ENCODE peak calls at places on chromosomes 5 and 9, in seven cellular contexts. Y is T-helper 22 cell; G is NCI-H2081; B is NCI-H1092 treated with DMSO at 0.1 percent for 48 hours; W is stimulated activated CD4-positive, alpha-beta T cell treated with anti-CD3 and anti-CD28 coated beads, TNF-alpha, amount 100 ng/mL, for 48 hours; D is Caco-2; F is A549. Q is an unnamed sample.
A peak's percentile ranks its signal among the peaks of the same experiment; 100 is the strongest.

GRCh38 chr9:6134661-6135177 is 80.9 kb upstream of the IL33 start:
- DNase-seq in Y (no peak), G (no peak), B (no peak), W (no peak), D (no peak), F (no peak), Q (no peak)

GRCh38 chr5:51657340-51658240 is 274.3 kb downstream of the ISL1 start:
- DNase-seq in Y (no peak), G (no peak), B (no peak), W (no peak), D (no peak), F (no peak), Q (peak; percentile 33)

GRCh38 chr5:67221487-67222242 is 25.1 kb upstream of the CD180 start:
- DNase-seq in Y (peak; percentile 21), G (no peak), B (no peak), W (no peak), D (no peak), F (no peak), Q (no peak)

GRCh38 chr5:4230905-4231561 is 635.4 kb downstream of the IRX1 start:
- DNase-seq in Y (no peak), G (no peak), B (no peak), W (no peak), D (no peak), F (no peak), Q (no peak)

GRCh38 chr5:81817086-81817485 is 66.2 kb upstream of the SSBP2 start:
- DNase-seq in Y (no peak), G (no peak), B (no peak), W (no peak), D (no peak), F (no peak), Q (no peak)

GRCh38 chr9:108567571-108567970 is 288.2 kb downstream of the ACTL7B start:
- DNase-seq in Y (no peak), G (no peak), B (no peak), W (no peak), D (no peak), F (no peak), Q (no peak)

GRCh38 chr5:68710514-68710913 is 383.3 kb upstream of the SLC30A5 start:
- DNase-seq in Y (no peak), G (no peak), B (no peak), W (no peak), D (no peak), F (no peak), Q (no peak)

GRCh38 chr9:129627556-129628492 is 1.9 kb downstream of the NTMT1 start:
- DNase-seq in Y (no peak), G (no peak), B (no peak), W (no peak), D (no peak), F (no peak), Q (no peak)

GRCh38 chr5:93831449-93831848 is 90.0 kb upstream of the POU5F2 start:
- DNase-seq in Y (no peak), G (no peak), B (no peak), W (no peak), D (no peak), F (peak; percentile 20), Q (no peak)

GRCh38 chr5:59180515-59180914 is 597.6 kb downstream of the RAB3C start:
- DNase-seq in Y (no peak), G (no peak), B (no peak), W (no peak), D (no peak), F (no peak), Q (no peak)

GRCh38 chr9:89278997-89279739 is 31.8 kb upstream of the CKS2 start:
- DNase-seq in Y (no peak), G (peak; percentile 5), B (peak; percentile 60), W (peak; percentile 17), D (no peak), F (peak; percentile 41), Q (no peak)

GRCh38 chr5:59744531-59744992 is 149.0 kb downstream of the PDE4D start:
- DNase-seq in Y (no peak), G (peak; percentile 65), B (peak; percentile 5), W (no peak), D (no peak), F (peak; percentile 33), Q (no peak)

GRCh38 chr5:83363876-83364275 is 107.7 kb upstream of the VCAN start:
- DNase-seq in Y (no peak), G (no peak), B (no peak), W (no peak), D (no peak), F (no peak), Q (no peak)

GRCh38 chr5:150511641-150512367 is 3.9 kb downstream of the NDST1 start:
- DNase-seq in Y (no peak), G (no peak), B (no peak), W (no peak), D (peak; percentile 78), F (peak; percentile 58), Q (no peak)

GRCh38 chr5:175862131-175863012 is 9.0 kb upstream of the CPLX2 start:
- DNase-seq in Y (no peak), G (no peak), B (peak; percentile 93), W (no peak), D (no peak), F (no peak), Q (no peak)

GRCh38 chr9:135485832-135486231 is 6.2 kb downstream of the PPP1R26 start:
- DNase-seq in Y (no peak), G (no peak), B (no peak), W (no peak), D (no peak), F (no peak), Q (no peak)

GRCh38 chr5:73938280-73938937 is 312.4 kb downstream of the ARHGEF28 start:
- DNase-seq in Y (no peak), G (no peak), B (no peak), W (no peak), D (no peak), F (peak; percentile 28), Q (no peak)

GRCh38 chr9:115090486-115090885 is 27.5 kb downstream of the TNC start:
- DNase-seq in Y (no peak), G (no peak), B (no peak), W (no peak), D (no peak), F (no peak), Q (no peak)

GRCh38 chr5:138425079-138425478 is 13.8 kb upstream of the REEP2 start:
- DNase-seq in Y (no peak), G (no peak), B (no peak), W (no peak), D (no peak), F (no peak), Q (no peak)

GRCh38 chr5:134794136-134794535 is 35.6 kb downstream of the DDX46 start:
- DNase-seq in Y (no peak), G (no peak), B (no peak), W (no peak), D (no peak), F (no peak), Q (no peak)

GRCh38 chr5:160171656-160172055 is 52.4 kb upstream of the PWWP2A start:
- DNase-seq in Y (no peak), G (no peak), B (no peak), W (no peak), D (no peak), F (no peak), Q (no peak)

GRCh38 chr9:135951889-135952663 is 9.1 kb downstream of the UBAC1 start:
- DNase-seq in Y (no peak), G (no peak), B (no peak), W (no peak), D (peak; percentile 55), F (no peak), Q (peak; percentile 14)

GRCh38 chr9:108672475-108673065 is 183.2 kb downstream of the ACTL7B start:
- DNase-seq in Y (no peak), G (no peak), B (no peak), W (no peak), D (no peak), F (no peak), Q (no peak)